ENCODE peak calls at places on chromosomes 11 and 22, in four cellular contexts. N, V, E and P are unnamed samples.

GRCh38 chr11:77151804-77152513 is 23.9 kb downstream of the MYO7A start:
- DNase-seq in N (peak), E (no peak), V (no peak), P (no peak)

GRCh38 chr11:125591659-125592304 is 870 bp upstream of the STT3A start:
- DNase-seq in V (peak), E (peak), N (peak), P (peak)

GRCh38 chr11:44766112-44766971 is 39.6 kb downstream of the TSPAN18 start:
- DNase-seq in E (no peak), V (no peak), N (no peak), P (peak)

GRCh38 chr11:62108971-62109391 is 14.8 kb upstream of the INCENP start:
- DNase-seq in N (no peak), E (no peak), V (no peak), P (no peak)

GRCh38 chr11:75495749-75496641 is 29.7 kb downstream of the GDPD5 start:
- DNase-seq in E (no peak), N (peak), V (no peak), P (no peak)

GRCh38 chr11:119964136-119965025 is 173.5 kb downstream of the TRIM29 start:
- DNase-seq in N (no peak), E (no peak), V (no peak), P (no peak)

GRCh38 chr11:2207773-2208621 is 36.4 kb upstream of the TH start:
- DNase-seq in V (no peak), E (peak), N (no peak), P (peak)

GRCh38 chr22:28208036-28208435 is 289.0 kb upstream of the PITPNB start:
- DNase-seq in E (no peak), N (no peak), V (no peak), P (no peak)

GRCh38 chr22:43088979-43089717 is at the start of gene TTLL1:
- DNase-seq in N (peak), E (peak), V (peak), P (peak)

GRCh38 chr11:74417379-74417804 is 19.2 kb upstream of the PGM2L1 start:
- DNase-seq in E (no peak), V (no peak), N (no peak), P (peak)

GRCh38 chr11:65892661-65893317 is 2.3 kb downstream of the CCDC85B start:
- DNase-seq in E (no peak), V (no peak), N (no peak), P (no peak)

GRCh38 chr22:47357086-47357485 is 594.6 kb downstream of the TBC1D22A start:
- DNase-seq in N (no peak), E (no peak), V (no peak), P (no peak)

GRCh38 chr22:39254789-39255298 is 10.1 kb upstream of the PDGFB start:
- DNase-seq in N (peak), V (no peak), E (no peak), P (no peak)

GRCh38 chr11:97454988-97455387 is 1065.2 kb downstream of the JRKL start:
- DNase-seq in V (no peak), E (no peak), N (no peak), P (no peak)

GRCh38 chr11:111631034-111631665 is 28.9 kb downstream of the SIK2 start:
- DNase-seq in E (no peak), V (no peak), N (no peak), P (no peak)

GRCh38 chr22:35521358-35522264 is 19.0 kb upstream of the RASD2 start:
- DNase-seq in E (no peak), V (no peak), N (no peak), P (no peak)

GRCh38 chr11:8082391-8083087 is 1.5 kb downstream of the TUB start:
- DNase-seq in V (peak), E (peak), N (no peak), P (no peak)

GRCh38 chr11:66118847-66119246 is 48.8 kb downstream of the PACS1 start:
- DNase-seq in V (no peak), E (no peak), N (no peak), P (no peak)

DNA sequence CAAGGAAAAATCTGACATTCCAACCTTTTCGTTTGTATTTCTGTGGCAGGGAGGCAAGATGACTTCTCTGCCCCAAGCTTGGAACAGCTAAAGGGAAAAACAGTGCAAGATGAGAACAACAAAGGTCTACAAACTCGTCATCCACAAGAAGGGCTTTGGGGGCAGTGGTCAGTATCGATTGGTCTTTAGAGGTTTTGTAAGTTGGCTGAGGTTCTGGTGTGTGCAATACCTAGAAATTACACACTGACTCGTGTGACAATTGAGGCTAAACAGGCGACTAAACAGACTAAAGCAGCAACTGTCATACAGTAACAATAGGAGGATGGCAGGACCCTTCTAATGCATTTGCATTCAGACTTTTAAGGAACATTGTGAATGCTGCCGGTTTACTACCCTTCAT is 994 bp downstream of the DEPDC5 start:
- DNase-seq in V (no peak), E (no peak), N (no peak), P (no peak)
- H3K4me3 ChIP-seq in V (peak), E (peak), N (peak), P (no peak)

DNA sequence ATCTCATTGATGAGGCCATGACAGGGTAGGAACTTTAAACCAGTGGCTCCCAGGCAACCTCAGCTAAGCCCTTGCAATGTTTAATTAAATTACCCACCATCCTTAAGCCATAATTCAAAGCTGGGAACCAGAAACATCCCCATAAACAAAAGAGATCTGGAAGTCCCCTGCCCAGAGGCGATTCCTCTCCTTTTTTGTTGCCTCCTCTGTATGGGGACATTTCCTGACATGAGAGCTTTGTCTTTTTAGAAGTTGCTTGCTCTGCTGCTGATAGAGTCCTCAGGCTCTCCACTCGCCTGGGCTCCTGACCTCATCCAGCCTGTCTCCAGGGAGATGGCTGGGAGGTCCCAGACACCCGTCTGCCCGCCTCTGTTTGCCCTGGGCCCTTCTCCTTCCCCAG is 3.2 kb downstream of the DTX4 start:
- DNase-seq in N (no peak), V (no peak), E (peak), P (no peak)
- H3K27ac ChIP-seq in N (no peak), V (no peak), E (peak), P (peak)

DNA sequence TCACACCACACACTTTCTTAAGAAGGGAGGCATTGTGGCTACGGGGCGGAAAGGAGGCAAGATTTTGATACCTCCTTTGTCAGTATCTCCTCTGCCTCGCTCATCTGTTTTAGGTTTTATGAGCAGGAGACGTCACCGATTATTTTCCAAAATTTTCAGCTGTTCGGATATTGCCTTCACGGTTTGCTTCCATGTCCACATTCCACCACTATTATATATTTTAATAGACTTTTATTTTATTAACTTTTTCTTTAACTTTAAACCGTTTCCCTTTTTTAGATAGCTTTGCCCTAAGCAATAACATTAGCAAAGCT is 33.7 kb upstream of the CREB3L1 start:
- DNase-seq in V (no peak), E (no peak), N (no peak), P (no peak)
- TF ChIP-seq CTCF in V (no peak), E (no peak), N (no peak), P (no peak)

GRCh38 chr11:64241430-64242153 is 697 bp downstream of the FKBP2 start:
- DNase-seq in V (peak), E (peak), N (peak), P (peak)

GRCh38 chr11:64244966-64245365 is 1.8 kb downstream of the PPP1R14B start:
- DNase-seq in E (no peak), V (no peak), N (no peak), P (no peak)

GRCh38 chr11:64241175-64241429 is 207 bp downstream of the FKBP2 start:
- DNase-seq in V (no peak), N (no peak), E (no peak), P (no peak)

GRCh38 chr11:64244107-64244506 is 2.6 kb downstream of the PPP1R14B start:
- DNase-seq in E (no peak), V (no peak), N (no peak), P (no peak)

GRCh38 chr11:64242920-64243854 is 2.3 kb downstream of the FKBP2 start:
- DNase-seq in N (no peak), V (no peak), E (peak), P (no peak)
- H3K4me3 ChIP-seq in N (peak), V (peak), E (no peak), P (no peak)